ENCODE peak calls at places on chromosomes 11 and 22, in nine cellular contexts. One of them, this sample, is unnamed.

GRCh38 chr11:46391578-46392420 is at the start of gene CHRM4:
- DNase-seq in neural progenitor cell: peak
- DNase-seq in Calu3: peak
- DNase-seq in GM12865: no peak
- DNase-seq in brain microvascular endothelial cell: no peak
- DNase-seq in tibial artery: peak
- DNase-seq in AG10803: no peak
- DNase-seq in transverse colon: peak
- DNase-seq in endothelial cell: peak
- DNase-seq in this sample: peak

GRCh38 chr11:74390697-74391096 is 7.5 kb downstream of the PGM2L1 start:
- DNase-seq in neural progenitor cell: no peak
- DNase-seq in Calu3: no peak
- DNase-seq in GM12865: no peak
- DNase-seq in brain microvascular endothelial cell: no peak
- DNase-seq in tibial artery: no peak
- DNase-seq in AG10803: no peak
- DNase-seq in transverse colon: no peak
- DNase-seq in endothelial cell: no peak
- DNase-seq in this sample: no peak

GRCh38 chr22:30308518-30309230 is 18.1 kb downstream of the TBC1D10A start:
- DNase-seq in neural progenitor cell: no peak
- DNase-seq in Calu3: no peak
- DNase-seq in GM12865: peak
- DNase-seq in brain microvascular endothelial cell: no peak
- DNase-seq in tibial artery: no peak
- DNase-seq in AG10803: peak
- DNase-seq in transverse colon: peak
- DNase-seq in endothelial cell: no peak
- DNase-seq in this sample: peak

GRCh38 chr11:86408845-86409244 is 34.2 kb downstream of the CCDC81 start:
- DNase-seq in neural progenitor cell: no peak
- DNase-seq in Calu3: no peak
- DNase-seq in GM12865: no peak
- DNase-seq in brain microvascular endothelial cell: no peak
- DNase-seq in tibial artery: no peak
- DNase-seq in AG10803: no peak
- DNase-seq in transverse colon: no peak
- DNase-seq in endothelial cell: no peak
- DNase-seq in this sample: no peak

GRCh38 chr11:118519549-118519948 is 7.7 kb upstream of the TTC36 start:
- DNase-seq in neural progenitor cell: no peak
- DNase-seq in Calu3: no peak
- DNase-seq in GM12865: no peak
- DNase-seq in brain microvascular endothelial cell: no peak
- DNase-seq in tibial artery: no peak
- DNase-seq in AG10803: no peak
- DNase-seq in transverse colon: no peak
- DNase-seq in endothelial cell: no peak
- DNase-seq in this sample: no peak

GRCh38 chr22:45878051-45878764 is 98.8 kb downstream of the WNT7B start:
- DNase-seq in neural progenitor cell: peak
- DNase-seq in Calu3: no peak
- DNase-seq in GM12865: no peak
- DNase-seq in brain microvascular endothelial cell: no peak
- DNase-seq in tibial artery: peak
- DNase-seq in AG10803: no peak
- DNase-seq in transverse colon: peak
- DNase-seq in endothelial cell: no peak
- DNase-seq in this sample: no peak

GRCh38 chr11:13052130-13052541 is 43.0 kb downstream of the RASSF10 start:
- DNase-seq in neural progenitor cell: no peak
- DNase-seq in Calu3: peak
- DNase-seq in GM12865: peak
- DNase-seq in brain microvascular endothelial cell: no peak
- DNase-seq in tibial artery: no peak
- DNase-seq in AG10803: no peak
- DNase-seq in transverse colon: peak
- DNase-seq in endothelial cell: no peak
- DNase-seq in this sample: no peak

GRCh38 chr22:37904572-37905533 is 1.2 kb upstream of the MICALL1 start:
- DNase-seq in neural progenitor cell: no peak
- DNase-seq in Calu3: peak
- DNase-seq in GM12865: no peak
- DNase-seq in brain microvascular endothelial cell: peak
- DNase-seq in tibial artery: peak
- DNase-seq in AG10803: peak
- DNase-seq in transverse colon: peak
- DNase-seq in endothelial cell: no peak
- DNase-seq in this sample: no peak

GRCh38 chr11:117870176-117870952 is 6.1 kb downstream of the FXYD6 start:
- DNase-seq in neural progenitor cell: peak
- DNase-seq in Calu3: peak
- DNase-seq in GM12865: no peak
- DNase-seq in brain microvascular endothelial cell: no peak
- DNase-seq in tibial artery: no peak
- DNase-seq in AG10803: no peak
- DNase-seq in transverse colon: no peak
- DNase-seq in endothelial cell: no peak
- DNase-seq in this sample: no peak

GRCh38 chr11:34679681-34680080 is 58.8 kb downstream of the EHF start:
- DNase-seq in neural progenitor cell: no peak
- DNase-seq in Calu3: no peak
- DNase-seq in GM12865: no peak
- DNase-seq in brain microvascular endothelial cell: no peak
- DNase-seq in tibial artery: no peak
- DNase-seq in AG10803: no peak
- DNase-seq in transverse colon: no peak
- DNase-seq in endothelial cell: no peak
- DNase-seq in this sample: no peak

GRCh38 chr11:69089258-69089657 is 40.5 kb downstream of the TPCN2 start:
- DNase-seq in neural progenitor cell: no peak
- DNase-seq in Calu3: peak
- DNase-seq in GM12865: no peak
- DNase-seq in brain microvascular endothelial cell: peak
- DNase-seq in tibial artery: no peak
- DNase-seq in AG10803: peak
- DNase-seq in transverse colon: no peak
- DNase-seq in endothelial cell: no peak
- DNase-seq in this sample: no peak

GRCh38 chr11:43316451-43316850 is 4.7 kb downstream of the API5 start:
- DNase-seq in neural progenitor cell: no peak
- DNase-seq in Calu3: peak
- DNase-seq in GM12865: peak
- DNase-seq in brain microvascular endothelial cell: peak
- DNase-seq in tibial artery: no peak
- DNase-seq in AG10803: peak
- DNase-seq in transverse colon: no peak
- DNase-seq in endothelial cell: no peak
- DNase-seq in this sample: no peak

GRCh38 chr11:47788181-47788580 is 21.0 kb upstream of the FNBP4 start:
- DNase-seq in neural progenitor cell: no peak
- DNase-seq in Calu3: no peak
- DNase-seq in GM12865: no peak
- DNase-seq in brain microvascular endothelial cell: no peak
- DNase-seq in tibial artery: no peak
- DNase-seq in AG10803: no peak
- DNase-seq in transverse colon: no peak
- DNase-seq in endothelial cell: no peak
- DNase-seq in this sample: no peak

GRCh38 chr22:27992294-27993165 is 73.5 kb upstream of the PITPNB start:
- DNase-seq in neural progenitor cell: no peak
- DNase-seq in Calu3: no peak
- DNase-seq in GM12865: no peak
- DNase-seq in brain microvascular endothelial cell: no peak
- DNase-seq in tibial artery: peak
- DNase-seq in AG10803: no peak
- DNase-seq in transverse colon: no peak
- DNase-seq in endothelial cell: no peak
- DNase-seq in this sample: no peak

GRCh38 chr11:72421351-72421750 is 13.0 kb downstream of the CLPB start:
- DNase-seq in neural progenitor cell: no peak
- DNase-seq in Calu3: no peak
- DNase-seq in GM12865: no peak
- DNase-seq in brain microvascular endothelial cell: no peak
- DNase-seq in tibial artery: no peak
- DNase-seq in AG10803: no peak
- DNase-seq in transverse colon: no peak
- DNase-seq in endothelial cell: no peak
- DNase-seq in this sample: no peak

DNA sequence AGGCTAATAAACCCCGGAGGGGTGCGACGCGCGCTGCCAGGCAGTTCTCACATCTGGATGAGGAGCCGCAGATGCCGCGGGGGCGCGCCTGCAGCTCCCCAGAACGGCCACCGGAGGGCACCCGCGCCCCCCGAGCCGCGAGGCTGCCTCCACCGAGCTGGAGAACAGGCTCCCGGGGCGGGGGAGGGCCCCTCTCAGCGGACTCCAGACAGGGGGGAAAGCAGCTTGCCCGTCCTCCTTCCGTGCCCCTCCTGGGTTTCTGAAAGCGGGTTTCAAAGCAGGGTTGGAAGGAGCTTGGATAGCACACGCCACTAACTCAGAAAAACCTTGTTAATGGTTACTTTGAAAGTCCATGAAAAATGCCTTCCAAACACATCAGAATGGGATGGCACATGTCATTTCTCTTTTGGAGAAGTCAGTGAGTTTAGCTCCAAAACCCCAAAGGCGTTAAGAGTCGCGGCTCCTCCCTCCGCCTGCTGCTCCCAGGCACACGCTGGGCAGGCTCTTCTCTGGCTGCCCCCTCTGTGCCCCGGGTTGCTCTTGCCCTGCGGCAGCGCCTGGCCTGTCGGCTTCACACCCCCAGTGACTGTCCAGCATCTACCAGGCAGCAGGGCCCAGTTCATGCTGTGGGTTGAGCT is 317.8 kb downstream of the NTM start:
- DNase-seq in neural progenitor cell: peak
- DNase-seq in Calu3: peak
- DNase-seq in GM12865: peak
- DNase-seq in brain microvascular endothelial cell: peak
- DNase-seq in tibial artery: no peak
- DNase-seq in AG10803: peak
- DNase-seq in transverse colon: peak
- DNase-seq in endothelial cell: peak
- DNase-seq in this sample: peak
- TF ChIP-seq CTCF in neural progenitor cell: peak
- TF ChIP-seq CTCF in Calu3: peak
- TF ChIP-seq CTCF in GM12865: peak
- TF ChIP-seq CTCF in brain microvascular endothelial cell: peak
- TF ChIP-seq CTCF in tibial artery: peak
- TF ChIP-seq CTCF in AG10803: peak
- TF ChIP-seq CTCF in transverse colon: peak
- TF ChIP-seq CTCF in endothelial cell: peak
- TF ChIP-seq CTCF in this sample: peak

DNA sequence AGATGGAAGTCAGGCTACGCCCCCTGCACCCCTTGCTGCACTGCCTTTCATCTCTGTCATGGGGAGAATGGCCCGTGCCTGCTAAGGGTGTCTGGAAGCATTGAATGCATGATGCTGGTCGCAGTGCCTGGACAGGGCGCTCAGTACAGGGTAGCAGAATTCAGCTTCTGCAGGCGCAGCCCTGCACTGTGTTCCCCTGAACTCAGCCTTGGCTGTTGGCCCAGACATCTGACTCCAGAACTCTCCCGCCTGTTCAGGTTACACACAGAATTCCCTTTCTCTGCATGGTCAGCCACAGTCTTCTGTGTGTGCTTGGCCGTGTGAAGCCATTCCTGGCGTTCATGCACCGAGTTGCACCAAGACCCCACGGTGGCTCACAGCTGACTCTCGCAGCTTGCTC is 55.4 kb downstream of the MPPED1 start:
- DNase-seq in neural progenitor cell: no peak
- DNase-seq in Calu3: no peak
- DNase-seq in GM12865: no peak
- DNase-seq in brain microvascular endothelial cell: no peak
- DNase-seq in tibial artery: no peak
- DNase-seq in AG10803: no peak
- DNase-seq in transverse colon: no peak
- DNase-seq in endothelial cell: no peak
- DNase-seq in this sample: no peak
- TF ChIP-seq CTCF in neural progenitor cell: no peak
- TF ChIP-seq CTCF in Calu3: no peak
- TF ChIP-seq CTCF in GM12865: no peak
- TF ChIP-seq CTCF in brain microvascular endothelial cell: no peak
- TF ChIP-seq CTCF in tibial artery: no peak
- TF ChIP-seq CTCF in AG10803: no peak
- TF ChIP-seq CTCF in transverse colon: no peak
- TF ChIP-seq CTCF in endothelial cell: no peak
- TF ChIP-seq CTCF in this sample: no peak

GRCh38 chr22:25774575-25775026 is 32.6 kb downstream of the MYO18B start:
- DNase-seq in neural progenitor cell: peak
- DNase-seq in Calu3: peak
- DNase-seq in GM12865: peak
- DNase-seq in brain microvascular endothelial cell: no peak
- DNase-seq in tibial artery: no peak
- DNase-seq in AG10803: no peak
- DNase-seq in transverse colon: no peak
- DNase-seq in endothelial cell: peak
- DNase-seq in this sample: peak
- TF ChIP-seq CTCF in neural progenitor cell: peak
- TF ChIP-seq CTCF in Calu3: peak
- TF ChIP-seq CTCF in GM12865: peak
- TF ChIP-seq CTCF in brain microvascular endothelial cell: peak
- TF ChIP-seq CTCF in tibial artery: no peak
- TF ChIP-seq CTCF in AG10803: peak
- TF ChIP-seq CTCF in transverse colon: peak
- TF ChIP-seq CTCF in endothelial cell: peak
- TF ChIP-seq CTCF in this sample: peak

GRCh38 chr11:128481135-128481534 is 106.2 kb downstream of the ETS1 start:
- DNase-seq in neural progenitor cell: no peak
- DNase-seq in Calu3: no peak
- DNase-seq in GM12865: no peak
- DNase-seq in brain microvascular endothelial cell: no peak
- DNase-seq in tibial artery: no peak
- DNase-seq in AG10803: peak
- DNase-seq in transverse colon: no peak
- DNase-seq in endothelial cell: no peak
- DNase-seq in this sample: no peak

GRCh38 chr11:128482512-128483191 is 104.7 kb downstream of the ETS1 start:
- DNase-seq in neural progenitor cell: no peak
- DNase-seq in Calu3: no peak
- DNase-seq in GM12865: peak
- DNase-seq in brain microvascular endothelial cell: peak
- DNase-seq in tibial artery: peak
- DNase-seq in AG10803: peak
- DNase-seq in transverse colon: no peak
- DNase-seq in endothelial cell: no peak
- DNase-seq in this sample: no peak

GRCh38 chr11:128483211-128483788 is 104.1 kb downstream of the ETS1 start:
- DNase-seq in neural progenitor cell: no peak
- DNase-seq in Calu3: no peak
- DNase-seq in GM12865: peak
- DNase-seq in brain microvascular endothelial cell: no peak
- DNase-seq in tibial artery: no peak
- DNase-seq in AG10803: no peak
- DNase-seq in transverse colon: no peak
- DNase-seq in endothelial cell: no peak
- DNase-seq in this sample: peak

GRCh38 chr11:128482092-128482491 is 105.3 kb downstream of the ETS1 start:
- DNase-seq in neural progenitor cell: no peak
- DNase-seq in Calu3: no peak
- DNase-seq in GM12865: no peak
- DNase-seq in brain microvascular endothelial cell: no peak
- DNase-seq in tibial artery: no peak
- DNase-seq in AG10803: no peak
- DNase-seq in transverse colon: no peak
- DNase-seq in endothelial cell: no peak
- DNase-seq in this sample: no peak

GRCh38 chr11:128484172-128484571 is 103.2 kb downstream of the ETS1 start:
- DNase-seq in neural progenitor cell: no peak
- DNase-seq in Calu3: no peak
- DNase-seq in GM12865: no peak
- DNase-seq in brain microvascular endothelial cell: no peak
- DNase-seq in tibial artery: no peak
- DNase-seq in AG10803: no peak
- DNase-seq in transverse colon: no peak
- DNase-seq in endothelial cell: no peak
- DNase-seq in this sample: no peak
- TF ChIP-seq CTCF in neural progenitor cell: peak
- TF ChIP-seq CTCF in Calu3: no peak
- TF ChIP-seq CTCF in GM12865: no peak
- TF ChIP-seq CTCF in brain microvascular endothelial cell: peak
- TF ChIP-seq CTCF in tibial artery: no peak
- TF ChIP-seq CTCF in AG10803: no peak
- TF ChIP-seq CTCF in transverse colon: no peak
- TF ChIP-seq CTCF in endothelial cell: no peak
- TF ChIP-seq CTCF in this sample: peak